ENCODE peak calls at places on chromosomes 12 and 14, in four cellular contexts. I is HepG2, Q is K562, F is GM12878. P is an unnamed sample.

GRCh38 chr12:47846294-47846996 is 26.7 kb upstream of the HDAC7 start:
- DNase-seq in F (no peak), I (no peak), Q (no peak), P (no peak)

GRCh38 chr12:89319606-89320005 is 32.7 kb downstream of the DUSP6 start:
- DNase-seq in Q (no peak), F (no peak), I (no peak), P (no peak)

GRCh38 chr14:102288139-102288538 is 16.8 kb downstream of the MOK start:
- DNase-seq in Q (no peak), F (no peak), I (no peak), P (no peak)

GRCh38 chr14:88005978-88006851 is 1.3 kb downstream of the GPR65 start:
- DNase-seq in Q (no peak), F (peak), I (no peak), P (no peak)

GRCh38 chr12:57156701-57157403 is 9.4 kb upstream of the LRP1-AS start:
- DNase-seq in I (no peak), Q (no peak), F (no peak), P (no peak)

GRCh38 chr14:51989293-51990234 is at the start of gene RTRAF:
- DNase-seq in I (peak), F (peak), Q (peak), P (peak)

GRCh38 chr12:43776498-43776897 is 17.7 kb downstream of the IRAK4 start:
- DNase-seq in F (no peak), Q (no peak), I (peak), P (peak)

GRCh38 chr12:103093499-103094106 is 136.1 kb downstream of the ASCL1 start:
- DNase-seq in F (no peak), Q (no peak), I (no peak), P (no peak)

GRCh38 chr14:69246331-69246730 is 13.6 kb upstream of the GALNT16 start:
- DNase-seq in F (no peak), Q (no peak), I (peak), P (no peak)

GRCh38 chr14:104876251-104876699 is 11.2 kb downstream of the CEP170B start:
- DNase-seq in Q (peak), I (no peak), F (no peak), P (peak)

GRCh38 chr12:2238111-2238510 is 185.3 kb downstream of the CACNA1C start:
- DNase-seq in F (no peak), Q (no peak), I (no peak), P (no peak)

GRCh38 chr14:68084256-68084655 is 264.7 kb downstream of the RAD51B start:
- DNase-seq in Q (no peak), F (no peak), I (no peak), P (no peak)

GRCh38 chr14:39488600-39488999 is 56.4 kb upstream of the FBXO33 start:
- DNase-seq in I (no peak), Q (no peak), F (no peak), P (no peak)
- TF ChIP-seq TARDBP in I (no peak), Q (no peak), F (no peak), P (no peak)

GRCh38 chr14:36657409-36658090 is 4.1 kb upstream of the PAX9 start:
- DNase-seq in F (no peak), I (no peak), Q (no peak), P (no peak)
- TF ChIP-seq TARDBP in F (no peak), I (no peak), Q (no peak), P (no peak)

GRCh38 chr12:15838986-15839385 is 43.2 kb upstream of the STRAP start:
- DNase-seq in Q (no peak), F (no peak), I (no peak), P (no peak)
- TF ChIP-seq TARDBP in Q (no peak), F (no peak), I (no peak), P (no peak)

GRCh38 chr12:5479761-5480160 is 47.9 kb downstream of the NTF3 start:
- DNase-seq in I (no peak), Q (no peak), F (no peak), P (no peak)

GRCh38 chr12:5480218-5480952 is 48.5 kb downstream of the NTF3 start:
- DNase-seq in Q (no peak), F (no peak), I (no peak), P (no peak)

GRCh38 chr12:5481645-5482044 is 49.7 kb downstream of the NTF3 start:
- DNase-seq in I (no peak), F (no peak), Q (no peak), P (no peak)

GRCh38 chr12:5478081-5478706 is 46.3 kb downstream of the NTF3 start:
- DNase-seq in I (no peak), Q (no peak), F (no peak), P (no peak)

DNA sequence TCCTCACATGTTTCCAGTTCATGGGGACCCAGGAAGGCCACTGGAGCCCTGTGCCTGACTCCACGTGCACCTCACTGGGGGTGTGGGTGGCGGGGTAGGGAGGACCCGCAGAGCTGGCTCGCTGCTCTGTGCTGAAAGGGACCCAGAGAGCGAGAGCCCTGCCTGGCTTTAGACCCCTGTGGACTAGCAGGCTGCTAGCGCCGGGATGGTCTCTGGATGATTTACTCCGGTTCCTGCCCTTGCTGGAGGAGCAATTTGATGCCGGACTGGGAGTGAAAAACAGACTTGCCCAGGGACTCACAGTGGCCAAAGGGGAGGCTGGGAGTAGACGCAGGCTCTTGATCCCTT is 49.0 kb downstream of the NTF3 start:
- DNase-seq in F (no peak), I (no peak), Q (no peak), P (no peak)
- TF ChIP-seq TARDBP in F (no peak), I (no peak), Q (no peak), P (no peak)

GRCh38 chr12:92759634-92760268 is 57.0 kb downstream of the PLEKHG7 start:
- DNase-seq in F (no peak), I (no peak), Q (peak), P (no peak)

GRCh38 chr12:92756905-92757598 is 54.3 kb downstream of the PLEKHG7 start:
- DNase-seq in Q (no peak), F (no peak), I (no peak), P (no peak)

GRCh38 chr12:92757599-92758121 is 54.9 kb downstream of the PLEKHG7 start:
- DNase-seq in F (no peak), Q (no peak), I (no peak), P (no peak)

DNA sequence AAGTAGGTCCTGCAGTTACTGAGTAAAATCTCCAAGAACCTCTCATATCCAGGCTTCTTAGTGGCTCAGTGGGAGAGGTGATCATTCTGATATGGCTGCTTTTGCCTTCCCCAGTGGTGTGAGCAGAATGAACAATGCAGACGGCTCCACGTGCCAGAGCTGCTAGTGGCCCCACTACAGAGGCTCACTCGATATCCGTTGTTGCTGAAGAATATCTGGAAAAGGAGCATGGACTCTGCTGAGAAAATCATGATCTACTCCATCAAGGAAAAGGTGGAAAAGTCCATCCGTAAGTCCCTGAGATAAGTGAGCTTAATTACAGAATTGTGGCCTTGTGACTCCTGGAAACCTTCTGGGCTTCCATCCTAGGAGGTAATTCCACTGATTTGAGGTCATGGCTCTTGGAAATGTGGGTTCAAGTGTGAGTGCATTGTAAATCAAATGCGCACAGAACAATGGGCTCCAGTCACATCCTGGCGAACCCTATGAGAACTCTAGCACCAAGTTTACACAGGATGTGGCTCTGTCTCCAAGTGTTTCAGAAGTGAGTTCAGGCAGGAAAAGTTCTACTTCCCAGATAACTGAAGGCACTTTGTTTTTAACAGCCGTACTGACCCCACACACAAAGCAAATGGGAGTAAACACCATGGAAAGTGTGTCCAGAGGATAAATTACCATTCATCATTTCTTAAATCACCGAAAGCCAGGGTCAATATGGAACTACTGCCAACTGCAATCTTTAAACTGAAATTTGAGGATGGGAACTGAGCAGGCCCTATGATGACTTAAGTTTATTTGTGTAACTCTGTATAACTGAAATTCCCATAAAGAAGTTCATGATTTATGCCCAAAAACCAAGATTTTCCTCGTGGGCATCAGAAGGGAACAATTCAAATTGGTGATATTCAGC is 51.4 kb downstream of the PLEKHG7 start:
- DNase-seq in Q (no peak), F (no peak), I (no peak), P (no peak)
- TF ChIP-seq TARDBP in Q (no peak), F (no peak), I (no peak), P (no peak)

GRCh38 chr14:100374891-100375272 is 51.7 kb downstream of the SLC25A47 start:
- DNase-seq in I (no peak), F (no peak), Q (no peak), P (no peak)

GRCh38 chr14:100375963-100376735 is 53.0 kb downstream of the SLC25A47 start:
- DNase-seq in F (peak), I (peak), Q (peak), P (peak)

GRCh38 chr14:100376751-100377171 is 53.6 kb downstream of the SLC25A47 start:
- DNase-seq in I (peak), F (no peak), Q (no peak), P (no peak)

GRCh38 chr14:100374270-100374669 is 51.1 kb downstream of the SLC25A47 start:
- DNase-seq in Q (no peak), F (no peak), I (no peak), P (no peak)

GRCh38 chr14:100375273-100375962 is 52.3 kb downstream of the SLC25A47 start:
- DNase-seq in Q (peak), F (peak), I (peak), P (no peak)
- TF ChIP-seq TARDBP in Q (no peak), F (no peak), I (no peak), P (no peak)

DNA sequence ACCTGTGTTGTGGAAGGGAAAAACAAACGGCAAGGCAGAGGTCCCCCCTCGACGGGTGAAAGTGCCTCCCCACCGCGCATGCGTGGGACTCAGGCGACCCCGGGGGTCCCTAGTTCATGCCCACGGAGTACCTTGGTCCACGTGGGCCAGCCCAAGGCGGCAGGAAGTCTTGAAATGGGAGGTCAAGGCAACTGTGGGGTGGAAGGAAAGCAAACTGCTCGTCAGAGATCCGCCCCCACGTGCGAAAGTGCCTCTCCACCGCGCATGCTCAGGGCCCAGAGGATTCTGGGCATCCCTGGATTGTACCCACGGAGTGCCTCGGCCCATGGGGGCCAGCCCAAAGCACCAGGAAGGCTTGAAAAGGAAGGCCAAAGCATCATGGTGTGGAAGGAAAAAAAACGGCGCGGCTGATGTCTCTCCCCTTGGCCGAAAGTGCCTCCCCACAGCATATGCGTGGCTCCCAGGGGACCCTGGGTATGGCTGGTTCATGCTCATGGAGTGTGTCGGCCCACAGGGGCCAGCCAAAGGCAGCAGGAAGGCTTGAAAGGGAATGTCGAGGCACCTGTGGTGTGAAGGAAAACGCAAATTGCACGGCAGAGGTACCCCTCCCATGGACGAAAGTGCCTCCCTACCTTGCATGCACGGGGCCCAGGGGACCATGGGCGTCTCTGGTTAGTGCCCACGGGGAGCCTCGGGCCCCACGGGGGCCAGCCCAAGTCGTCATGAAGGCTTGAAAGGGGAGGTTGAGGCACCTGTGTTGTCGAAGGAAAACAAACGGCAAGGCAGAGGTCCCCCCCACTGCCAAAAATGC is 369.7 kb downstream of the ALG10 start:
- DNase-seq in F (no peak), I (no peak), Q (peak), P (no peak)
- TF ChIP-seq TARDBP in F (no peak), I (no peak), Q (no peak), P (no peak)

GRCh38 chr12:74515849-74516248 is 21.8 kb upstream of the ATXN7L3B start:
- DNase-seq in I (no peak), Q (no peak), F (no peak), P (no peak)
- TF ChIP-seq TARDBP in I (no peak), Q (no peak), F (no peak), P (no peak)

GRCh38 chr12:129016159-129016558 is 162.9 kb downstream of the GLT1D1 start:
- DNase-seq in F (no peak), Q (no peak), I (no peak), P (no peak)
- TF ChIP-seq TARDBP in F (no peak), Q (no peak), I (no peak), P (no peak)

P was measured in HEK293T.